ENCODE peak calls at places on chromosomes 13 and 19, in nine cellular contexts. M, Q, Y, V, I, F, T, O and A are unnamed samples.
A peak's percentile ranks its signal among the peaks of the same experiment; 100 is the strongest.

GRCh38 chr19:3480383-3481091 is at the start of gene SMIM24:
- DNase-seq in M (no peak), Q (peak; percentile 54), Y (no peak), V (no peak), I (no peak), F (no peak), T (no peak), O (no peak), A (no peak)

GRCh38 chr19:37987356-37988332 is 80.6 kb downstream of the SIPA1L3 start:
- DNase-seq in M (no peak), Q (no peak), Y (no peak), V (no peak), I (no peak), F (no peak), T (no peak), O (no peak), A (no peak)

GRCh38 chr13:27926644-27927434 is 7.0 kb downstream of the PDX1 start:
- DNase-seq in M (no peak), Q (no peak), Y (no peak), V (no peak), I (no peak), F (no peak), T (peak; percentile 21), O (no peak), A (no peak)

GRCh38 chr13:43356566-43356965 is 333.2 kb downstream of the DNAJC15 start:
- DNase-seq in M (no peak), Q (no peak), Y (no peak), V (no peak), I (no peak), F (no peak), T (peak; percentile 20), O (peak; percentile 8), A (peak; percentile 11)

GRCh38 chr19:2607712-2608601 is 94.5 kb downstream of the GNG7 start:
- DNase-seq in M (peak; percentile 94), Q (no peak), Y (no peak), V (no peak), I (no peak), F (no peak), T (no peak), O (no peak), A (no peak)

GRCh38 chr19:46704379-46705076 is 12.4 kb downstream of the PRKD2 start:
- DNase-seq in M (peak; percentile 90), Q (peak; percentile 44), Y (no peak), V (peak; percentile 69), I (peak; percentile 83), F (peak; percentile 61), T (peak; percentile 50), O (peak; percentile 51), A (no peak)

GRCh38 chr13:112783946-112784500 is 94.2 kb downstream of the ATP11A start:
- DNase-seq in M (no peak), Q (no peak), Y (no peak), V (peak; percentile 34), I (no peak), F (no peak), T (no peak), O (no peak), A (no peak)

GRCh38 chr19:49064768-49065611 is at the start of gene NTF4:
- DNase-seq in M (no peak), Q (peak; percentile 26), Y (no peak), V (no peak), I (peak; percentile 56), F (no peak), T (peak; percentile 50), O (peak; percentile 69), A (no peak)

GRCh38 chr19:7004313-7004931 is 16.8 kb downstream of the MBD3L2B start:
- DNase-seq in M (peak; percentile 19), Q (peak; percentile 18), Y (peak; percentile 34), V (no peak), I (peak; percentile 10), F (no peak), T (peak; percentile 69), O (peak; percentile 55), A (no peak)

GRCh38 chr19:23283925-23284324 is 33.7 kb upstream of the ZNF724 start:
- DNase-seq in M (peak; percentile 66), Q (peak; percentile 32), Y (peak; percentile 18), V (no peak), I (peak; percentile 47), F (peak; percentile 49), T (peak; percentile 58), O (peak; percentile 41), A (no peak)

GRCh38 chr13:91399189-91400093 is 1.0 kb downstream of the GPC5 start:
- DNase-seq in M (no peak), Q (no peak), Y (no peak), V (no peak), I (peak; percentile 5), F (no peak), T (no peak), O (no peak), A (no peak)

GRCh38 chr13:104567114-104567513 is 1500.9 kb upstream of the SLC10A2 start:
- DNase-seq in M (no peak), Q (no peak), Y (no peak), V (no peak), I (no peak), F (no peak), T (no peak), O (no peak), A (no peak)

GRCh38 chr19:43425567-43426392 is 11.1 kb downstream of the TEX101 start:
- DNase-seq in M (no peak), Q (peak; percentile 76), Y (peak; percentile 18), V (peak; percentile 51), I (no peak), F (no peak), T (peak; percentile 64), O (peak; percentile 45), A (no peak)

GRCh38 chr19:11306337-11306736 is 10.4 kb downstream of the TSPAN16 start:
- DNase-seq in M (no peak), Q (no peak), Y (no peak), V (no peak), I (no peak), F (no peak), T (no peak), O (no peak), A (no peak)

GRCh38 chr13:46354143-46355087 is 32.6 kb downstream of the RUBCNL start:
- DNase-seq in M (peak; percentile 30), Q (peak; percentile 19), Y (peak; percentile 48), V (no peak), I (no peak), F (no peak), T (peak; percentile 97), O (peak; percentile 89), A (peak; percentile 84)

GRCh38 chr13:94232956-94233355 is 246.5 kb downstream of the DCT start:
- DNase-seq in M (no peak), Q (no peak), Y (no peak), V (no peak), I (no peak), F (no peak), T (no peak), O (no peak), A (no peak)

GRCh38 chr13:30847697-30848307 is 58.3 kb upstream of the MEDAG start:
- DNase-seq in M (peak; percentile 31), Q (no peak), Y (no peak), V (no peak), I (no peak), F (no peak), T (peak; percentile 99), O (peak; percentile 83), A (peak; percentile 99)

GRCh38 chr19:37655689-37656491 is 625 bp upstream of the ZFP30 start:
- DNase-seq in M (peak; percentile 87), Q (peak; percentile 94), Y (peak; percentile 43), V (peak; percentile 88), I (peak; percentile 71), F (peak; percentile 56), T (peak; percentile 92), O (peak; percentile 87), A (no peak)

GRCh38 chr13:46124531-46124966 is 19.7 kb upstream of the CPB2 start:
- DNase-seq in M (peak; percentile 14), Q (no peak), Y (no peak), V (no peak), I (no peak), F (no peak), T (no peak), O (no peak), A (no peak)

GRCh38 chr19:31560021-31560770 is 211.0 kb upstream of the TSHZ3 start:
- DNase-seq in M (no peak), Q (no peak), Y (no peak), V (no peak), I (no peak), F (no peak), T (peak; percentile 15), O (no peak), A (no peak)

GRCh38 chr19:53594811-53595509 is 36.8 kb upstream of the DPRX start:
- DNase-seq in M (no peak), Q (no peak), Y (no peak), V (no peak), I (no peak), F (no peak), T (no peak), O (no peak), A (no peak)

GRCh38 chr19:23917856-23918255 is 3.2 kb downstream of the ZNF726 start:
- DNase-seq in M (no peak), Q (no peak), Y (no peak), V (no peak), I (no peak), F (no peak), T (no peak), O (peak; percentile 68), A (no peak)

GRCh38 chr19:35959968-35960320 is 23.8 kb downstream of the LRFN3 start:
- DNase-seq in M (no peak), Q (peak; percentile 59), Y (no peak), V (no peak), I (no peak), F (no peak), T (no peak), O (no peak), A (no peak)

GRCh38 chr19:18422530-18423191 is 3.5 kb downstream of the SSBP4 start:
- DNase-seq in M (no peak), Q (no peak), Y (no peak), V (no peak), I (no peak), F (no peak), T (no peak), O (no peak), A (no peak)

GRCh38 chr19:2495130-2495641 is 19.3 kb downstream of the GADD45B start:
- DNase-seq in M (no peak), Q (no peak), Y (no peak), V (peak; percentile 87), I (no peak), F (no peak), T (peak; percentile 95), O (peak; percentile 66), A (no peak)

GRCh38 chr19:8262431-8262830 is 45.7 kb downstream of the CD320 start:
- DNase-seq in M (no peak), Q (no peak), Y (no peak), V (no peak), I (no peak), F (no peak), T (no peak), O (no peak), A (no peak)

GRCh38 chr13:57631607-57632275 is at the start of gene PCDH17:
- DNase-seq in M (no peak), Q (peak; percentile 65), Y (no peak), V (no peak), I (peak; percentile 24), F (no peak), T (peak; percentile 43), O (no peak), A (no peak)